ENCODE peak calls at places on chromosome 20, in four cellular contexts. R is stimulated activated CD4-positive, alpha-beta T cell treated with anti-CD3 and anti-CD28 coated beads, Interleukin-4, amount 100 ng/mL, for 24 hours; E is tibial artery; U is MV-4-11. M is an unnamed sample.
A peak's percentile ranks its signal among the peaks of the same experiment; 100 is the strongest.

GRCh38 chr20:47345214-47345613 is 11.3 kb downstream of the ZMYND8 start:
- DNase-seq in U (no peak), E (no peak), R (no peak), M (no peak)

GRCh38 chr20:19211661-19212523 is 550 bp upstream of the SLC24A3 start:
- DNase-seq in U (no peak), R (no peak), E (peak; percentile 72), M (peak; percentile 11)

GRCh38 chr20:10414982-10415650 is 18.9 kb downstream of the MKKS start:
- DNase-seq in R (no peak), U (no peak), E (no peak), M (no peak)

GRCh38 chr20:8530022-8530421 is 398.0 kb downstream of the PLCB1 start:
- DNase-seq in U (no peak), R (no peak), E (no peak), M (no peak)

GRCh38 chr20:49510562-49511117 is 28.2 kb upstream of the KCNB1 start:
- DNase-seq in E (peak; percentile 91), R (no peak), U (no peak), M (no peak)

GRCh38 chr20:50336631-50337030 is 146.0 kb downstream of the CEBPB start:
- DNase-seq in R (no peak), U (no peak), E (no peak), M (no peak)

GRCh38 chr20:47397652-47398301 is 41.3 kb upstream of the ZMYND8 start:
- DNase-seq in U (no peak), R (no peak), E (no peak), M (no peak)

GRCh38 chr20:41394931-41395668 is 28.5 kb upstream of the EMILIN3 start:
- DNase-seq in U (no peak), R (no peak), E (no peak), M (no peak)

GRCh38 chr20:62524486-62524885 is 48.7 kb upstream of the GATA5 start:
- DNase-seq in R (no peak), U (no peak), E (no peak), M (no peak)

GRCh38 chr20:7159903-7160302 is 392.4 kb downstream of the BMP2 start:
- DNase-seq in U (no peak), R (no peak), E (no peak), M (no peak)

GRCh38 chr20:38728911-38729642 is 4.8 kb downstream of the SLC32A1 start:
- DNase-seq in U (no peak), R (no peak), E (no peak), M (no peak)

GRCh38 chr20:18856873-18857272 is 43.3 kb downstream of the SCP2D1 start:
- DNase-seq in U (no peak), E (no peak), R (no peak), M (no peak)

GRCh38 chr20:63101781-63102719 is 95.3 kb upstream of the BHLHE23 start:
- DNase-seq in U (no peak), R (peak; percentile 71), E (peak; percentile 65), M (peak; percentile 36)

GRCh38 chr20:7274870-7275269 is 507.4 kb downstream of the BMP2 start:
- DNase-seq in U (no peak), E (no peak), R (no peak), M (no peak)

GRCh38 chr20:20663841-20664240 is 48.6 kb downstream of the RALGAPA2 start:
- DNase-seq in U (no peak), E (no peak), R (no peak), M (no peak)

GRCh38 chr20:50029697-50030428 is 47.1 kb downstream of the SNAI1 start:
- DNase-seq in E (peak; percentile 92), U (peak; percentile 73), R (no peak), M (no peak)

GRCh38 chr20:8049321-8049720 is 29.8 kb upstream of the TMX4 start:
- DNase-seq in E (no peak), U (no peak), R (no peak), M (no peak)

GRCh38 chr20:41594514-41595322 is 23.5 kb downstream of the CHD6 start:
- DNase-seq in E (no peak), R (no peak), U (no peak), M (no peak)

GRCh38 chr20:49747707-49748524 is 34.2 kb upstream of the B4GALT5 start:
- DNase-seq in R (no peak), U (no peak), E (peak; percentile 87), M (no peak)

GRCh38 chr20:41392871-41393704 is 26.5 kb upstream of the EMILIN3 start:
- DNase-seq in U (no peak), R (no peak), E (no peak), M (no peak)

GRCh38 chr20:42277203-42277602 is 659.0 kb upstream of the CHD6 start:
- DNase-seq in E (no peak), U (no peak), R (no peak), M (no peak)

GRCh38 chr20:46010491-46011405 is 2.0 kb downstream of the MMP9 start:
- DNase-seq in R (peak; percentile 44), U (peak; percentile 46), E (no peak), M (no peak)

GRCh38 chr20:10922941-10923340 is 249.1 kb upstream of the JAG1 start:
- DNase-seq in E (no peak), U (no peak), R (no peak), M (no peak)

GRCh38 chr20:39146394-39146793 is 184.2 kb downstream of the DHX35 start:
- DNase-seq in R (no peak), E (no peak), U (no peak), M (no peak)

GRCh38 chr20:50982372-50982771 is 23.8 kb downstream of the MOCS3 start:
- DNase-seq in R (no peak), U (peak; percentile 11), E (no peak), M (no peak)

GRCh38 chr20:45427236-45428149 is 11.6 kb downstream of the PIGT start:
- DNase-seq in R (no peak), E (no peak), U (no peak), M (no peak)

GRCh38 chr20:17798601-17799000 is 98.8 kb downstream of the BANF2 start:
- DNase-seq in U (no peak), R (no peak), E (no peak), M (no peak)